ENCODE peak calls at places on chromosomes 1 and 21, in five cellular contexts. Z, U, D, Y and E are unnamed samples.

GRCh38 chr1:63362578-63362977 is 4.8 kb upstream of the ALG6 start:
- DNase-seq in U (no peak), D (no peak), Y (no peak), Z (no peak), E (no peak)

GRCh38 chr1:239321877-239322276 is 64.5 kb upstream of the CHRM3 start:
- DNase-seq in U (no peak), D (no peak), Y (no peak), Z (no peak), E (no peak)

GRCh38 chr1:59077739-59078503 is 219.0 kb upstream of the FGGY start:
- DNase-seq in U (no peak), D (no peak), Y (no peak), Z (no peak), E (no peak)

GRCh38 chr21:31509108-31510017 is 150.1 kb upstream of the SOD1 start:
- DNase-seq in Z (no peak), U (peak; percentile 72), D (peak; percentile 57), Y (no peak), E (peak; percentile 41)

GRCh38 chr1:91944087-91944486 is 5.1 kb upstream of the BRDT start:
- DNase-seq in D (no peak), Y (no peak), Z (no peak), U (no peak), E (no peak)

GRCh38 chr1:99472893-99473292 is 173.0 kb upstream of the PALMD start:
- DNase-seq in U (no peak), Z (no peak), Y (no peak), D (no peak), E (peak; percentile 65)

GRCh38 chr1:33099290-33100118 is 18.6 kb downstream of the AZIN2 start:
- DNase-seq in Z (no peak), U (no peak), D (peak; percentile 83), Y (no peak), E (peak; percentile 100)

GRCh38 chr1:6108937-6109636 is 63.4 kb downstream of the KCNAB2 start:
- DNase-seq in D (no peak), U (no peak), Z (peak; percentile 49), Y (no peak), E (peak; percentile 27)

GRCh38 chr1:61280457-61280856 is 198.1 kb downstream of the NFIA start:
- DNase-seq in U (no peak), Z (no peak), D (no peak), Y (no peak), E (no peak)

GRCh38 chr1:65148548-65149390 is 766 bp downstream of the AK4 start:
- DNase-seq in Y (peak; percentile 60), U (peak; percentile 64), Z (peak; percentile 58), D (peak; percentile 4), E (peak; percentile 3)

GRCh38 chr1:23424171-23424959 is at the start of gene TCEA3:
- DNase-seq in Y (peak; percentile 68), D (peak; percentile 28), U (no peak), Z (peak; percentile 85), E (no peak)

GRCh38 chr1:164720329-164721036 is 161.5 kb downstream of the PBX1 start:
- DNase-seq in D (no peak), U (no peak), Z (no peak), Y (no peak), E (no peak)

GRCh38 chr1:58358311-58358710 is 188.2 kb downstream of the OMA1 start:
- DNase-seq in U (no peak), D (no peak), Y (no peak), Z (no peak), E (no peak)

GRCh38 chr1:216221260-216221700 is 202.0 kb downstream of the USH2A start:
- DNase-seq in U (no peak), Y (no peak), Z (no peak), D (no peak), E (peak; percentile 68)

GRCh38 chr1:147080013-147080661 is 92.1 kb downstream of the PRKAB2 start:
- DNase-seq in D (no peak), Z (no peak), Y (no peak), U (no peak), E (no peak)

GRCh38 chr1:8551057-8551456 is 233.1 kb downstream of the SLC45A1 start:
- DNase-seq in U (no peak), D (no peak), Z (no peak), Y (no peak), E (no peak)
- H3K4me3 ChIP-seq in U (no peak overlapping the region), D (no peak overlapping the region), Z (no peak overlapping the region), Y (no peak overlapping the region), E (no peak overlapping the region)

GRCh38 chr1:24749886-24750285 is 4.6 kb downstream of the CLIC4 start:
- DNase-seq in U (peak; percentile 8), Z (no peak), Y (no peak), D (no peak), E (peak; percentile 47)

GRCh38 chr1:24749257-24749656 is 4.0 kb downstream of the CLIC4 start:
- DNase-seq in U (no peak), D (no peak), Y (no peak), Z (no peak), E (no peak)

GRCh38 chr1:24751833-24752232 is 6.6 kb downstream of the CLIC4 start:
- DNase-seq in U (no peak), D (no peak), Y (no peak), Z (no peak), E (no peak)

GRCh38 chr1:24754229-24754628 is 9.0 kb downstream of the CLIC4 start:
- DNase-seq in Y (no peak), Z (no peak), U (no peak), D (no peak), E (peak; percentile 73)

GRCh38 chr1:24752305-24752704 is 7.1 kb downstream of the CLIC4 start:
- DNase-seq in Z (no peak), Y (no peak), D (no peak), U (peak; percentile 14), E (no peak)
- H3K4me3 ChIP-seq in Z (no peak overlapping the region), Y (peak overlapping the region; percentile 29), D (no peak overlapping the region), U (no peak overlapping the region), E (no peak overlapping the region)

GRCh38 chr1:12065872-12066271 is 2.8 kb downstream of the TNFRSF8 start:
- DNase-seq in Y (no peak), U (no peak), D (peak; percentile 31), Z (no peak), E (no peak)

GRCh38 chr1:12060500-12060899 is 2.6 kb upstream of the TNFRSF8 start:
- DNase-seq in D (no peak), U (no peak), Z (no peak), Y (no peak), E (no peak)

GRCh38 chr1:12059722-12060464 is 3.2 kb upstream of the TNFRSF8 start:
- DNase-seq in U (no peak), Z (no peak), Y (no peak), D (no peak), E (no peak)

GRCh38 chr1:12064073-12064969 is 1.2 kb downstream of the TNFRSF8 start:
- DNase-seq in D (no peak), Y (no peak), U (no peak), Z (no peak), E (no peak)

GRCh38 chr1:12063141-12064072 is at the start of gene TNFRSF8:
- DNase-seq in U (peak; percentile 76), Z (no peak), D (no peak), Y (no peak), E (peak; percentile 20)
- H3K4me3 ChIP-seq in U (peak within 1 kb of the TSS; percentile 51), Z (no peak within 1 kb of the TSS), D (peak within 1 kb of the TSS; percentile 41), Y (peak within 1 kb of the TSS; percentile 17), E (no peak within 1 kb of the TSS)

GRCh38 chr1:83530506-83530905 is 468.4 kb downstream of the TTLL7 start:
- DNase-seq in U (no peak), Z (no peak), Y (no peak), D (no peak), E (no peak)
- H3K4me3 ChIP-seq in U (no peak overlapping the region), Z (no peak overlapping the region), Y (no peak overlapping the region), D (no peak overlapping the region), E (no peak overlapping the region)

GRCh38 chr1:218284377-218284916 is 646 bp upstream of the RRP15 start:
- DNase-seq in D (no peak), Y (no peak), Z (no peak), U (no peak), E (no peak)
- H3K4me3 ChIP-seq in D (peak overlapping the region; percentile 81), Y (peak overlapping the region; percentile 87), Z (peak overlapping the region; percentile 75), U (peak overlapping the region; percentile 93), E (peak overlapping the region; percentile 92)

GRCh38 chr1:231416896-231417295 is 5.2 kb downstream of the EGLN1 start:
- DNase-seq in D (no peak), U (no peak), Z (no peak), Y (no peak), E (peak; percentile 27)
- H3K4me3 ChIP-seq in D (no peak overlapping the region), U (no peak overlapping the region), Z (peak overlapping the region; percentile 91), Y (peak overlapping the region; percentile 85), E (peak overlapping the region; percentile 4)